ENCODE peak calls at places on chromosomes 5 and 9, in seven cellular contexts. Y, L, V, X, M, U and R are unnamed samples.

GRCh38 chr9:93304574-93305496 is 120.9 kb downstream of the WNK2 start:
- DNase-seq in Y (peak), L (no peak), V (no peak), X (peak), M (peak), U (peak), R (peak)

GRCh38 chr9:34522091-34522887 is 501 bp downstream of the ENHO start:
- DNase-seq in Y (peak), L (no peak), V (no peak), X (no peak), M (no peak), U (no peak), R (no peak)

GRCh38 chr5:77550416-77550815 is 58.3 kb upstream of the WDR41 start:
- DNase-seq in Y (no peak), L (no peak), V (no peak), X (no peak), M (no peak), U (no peak), R (no peak)

GRCh38 chr5:158695595-158696330 is 404.0 kb downstream of the EBF1 start:
- DNase-seq in Y (peak), L (peak), V (peak), X (peak), M (peak), U (peak), R (peak)

GRCh38 chr9:84669008-84669292 is 579 bp upstream of the NTRK2 start:
- DNase-seq in Y (no peak), L (no peak), V (no peak), X (no peak), M (no peak), U (no peak), R (no peak)

GRCh38 chr5:148499461-148499860 is 115.7 kb downstream of the FBXO38 start:
- DNase-seq in Y (no peak), L (no peak), V (no peak), X (no peak), M (no peak), U (no peak), R (no peak)

GRCh38 chr5:61171479-61171878 is 9.2 kb upstream of the SMIM15 start:
- DNase-seq in Y (no peak), L (no peak), V (no peak), X (no peak), M (no peak), U (no peak), R (no peak)

GRCh38 chr5:42531611-42532010 is 108.4 kb downstream of the GHR start:
- DNase-seq in Y (no peak), L (no peak), V (no peak), X (no peak), M (no peak), U (no peak), R (no peak)

GRCh38 chr9:134986957-134987356 is 69.2 kb upstream of the FCN1 start:
- DNase-seq in Y (no peak), L (no peak), V (no peak), X (no peak), M (no peak), U (no peak), R (no peak)

GRCh38 chr5:134129411-134130238 is 15.1 kb downstream of the TCF7 start:
- DNase-seq in Y (peak), L (no peak), V (no peak), X (no peak), M (no peak), U (no peak), R (no peak)

GRCh38 chr5:11904270-11904906 is at the start of gene CTNND2:
- DNase-seq in Y (peak), L (no peak), V (no peak), X (no peak), M (no peak), U (peak), R (peak)

DNA sequence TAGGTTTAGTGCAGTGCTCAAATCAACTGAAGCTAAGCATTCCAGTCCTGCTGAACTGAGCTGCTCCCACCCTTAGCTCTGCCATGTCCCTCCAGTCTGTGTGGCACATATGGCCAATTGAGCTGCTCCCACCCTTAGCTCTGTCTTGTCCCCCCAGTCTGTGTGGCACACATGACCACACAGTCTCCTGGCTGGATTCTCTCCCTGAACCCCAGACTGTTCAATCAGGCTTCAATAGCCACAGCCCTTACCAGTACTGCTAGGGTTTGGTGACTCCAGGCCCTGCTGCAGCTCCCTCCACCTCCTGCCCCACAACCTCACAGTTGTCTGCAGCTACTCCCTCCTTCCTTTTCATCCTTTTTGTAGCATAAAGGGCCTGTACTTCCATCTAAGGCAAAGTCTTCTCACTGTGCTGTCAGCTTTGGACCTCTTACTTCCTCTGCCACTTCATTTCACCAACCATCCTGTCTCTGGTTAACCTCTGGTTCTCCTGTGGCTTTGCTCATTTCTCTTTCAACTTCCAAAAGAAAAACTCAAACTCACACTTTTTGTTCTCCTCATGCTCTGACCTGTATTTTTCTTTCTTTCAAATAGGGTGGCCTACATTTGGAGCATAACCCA is 50.8 kb downstream of the ADAMTS12 start:
- DNase-seq in Y (no peak), L (no peak), V (peak), X (no peak), M (no peak), U (no peak), R (no peak)
- TF ChIP-seq JUND in Y (no peak), L (no peak), V (no peak), X (no peak), M (no peak), U (no peak), R (no peak)

DNA sequence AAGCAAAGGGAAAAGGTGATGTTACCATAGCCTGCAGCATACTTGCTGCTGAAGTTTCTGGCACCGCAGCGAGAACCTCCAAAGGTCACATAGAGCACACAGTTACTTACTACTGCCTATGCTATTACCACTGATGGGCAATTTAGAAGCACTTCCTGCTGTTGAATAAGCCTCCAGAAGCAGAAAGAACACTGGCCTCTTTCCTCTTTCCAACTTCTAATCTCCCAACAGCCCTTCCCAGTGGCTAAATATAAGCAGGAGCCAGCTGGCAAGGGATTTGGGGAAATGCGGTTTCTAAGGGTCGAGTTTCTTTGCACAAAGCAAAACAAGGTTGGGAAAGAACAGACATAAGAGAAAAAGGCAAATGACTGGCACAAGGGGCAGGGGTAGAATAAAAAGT is 669.2 kb upstream of the ACO1 start:
- DNase-seq in Y (no peak), L (no peak), V (no peak), X (no peak), M (no peak), U (no peak), R (no peak)
- TF ChIP-seq JUND in Y (no peak), L (no peak), V (no peak), X (no peak), M (no peak), U (no peak), R (no peak)

GRCh38 chr5:90640484-90641059 is 82.0 kb downstream of the ADGRV1 start:
- DNase-seq in Y (no peak), L (no peak), V (peak), X (no peak), M (no peak), U (no peak), R (no peak)

GRCh38 chr5:90642706-90643229 is 84.2 kb downstream of the ADGRV1 start:
- DNase-seq in Y (no peak), L (no peak), V (no peak), X (no peak), M (no peak), U (no peak), R (no peak)

GRCh38 chr5:90644132-90644531 is 85.5 kb downstream of the ADGRV1 start:
- DNase-seq in Y (no peak), L (no peak), V (no peak), X (peak), M (no peak), U (no peak), R (no peak)

GRCh38 chr5:90641528-90641927 is 82.9 kb downstream of the ADGRV1 start:
- DNase-seq in Y (no peak), L (no peak), V (peak), X (no peak), M (no peak), U (no peak), R (no peak)

GRCh38 chr5:90645024-90645610 is 86.5 kb downstream of the ADGRV1 start:
- DNase-seq in Y (no peak), L (peak), V (no peak), X (peak), M (peak), U (no peak), R (no peak)
- TF ChIP-seq JUND in Y (no peak), L (peak), V (no peak), X (peak), M (no peak), U (peak), R (no peak)

DNA sequence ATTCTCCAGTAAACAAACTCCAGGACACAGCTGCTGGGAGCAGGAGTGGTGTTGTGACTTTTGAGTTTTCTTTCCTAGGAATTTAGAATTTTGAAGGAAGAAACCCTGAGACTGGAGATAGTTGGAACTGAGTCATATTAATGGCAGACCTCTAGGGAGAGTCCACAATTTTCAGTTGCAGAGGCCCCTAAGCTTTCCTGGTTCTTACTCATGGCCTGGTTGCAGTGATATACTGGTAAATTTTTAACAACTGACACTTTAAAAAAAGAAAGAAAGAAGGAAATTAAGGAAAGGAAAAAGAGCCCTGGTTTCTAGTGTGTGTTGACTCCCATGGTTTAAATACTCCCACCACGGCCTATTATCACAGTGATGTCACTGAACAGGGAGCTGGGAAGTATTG is 59.9 kb downstream of the GGTA1 start:
- DNase-seq in Y (no peak), L (no peak), V (no peak), X (no peak), M (no peak), U (no peak), R (no peak)
- TF ChIP-seq JUND in Y (no peak), L (no peak), V (no peak), X (no peak), M (no peak), U (no peak), R (no peak)

GRCh38 chr5:122421379-122422081 is 109.5 kb downstream of the SNCAIP start:
- DNase-seq in Y (no peak), L (no peak), V (no peak), X (peak), M (no peak), U (no peak), R (no peak)

GRCh38 chr5:122420126-122420525 is 108.1 kb downstream of the SNCAIP start:
- DNase-seq in Y (no peak), L (no peak), V (no peak), X (no peak), M (no peak), U (no peak), R (no peak)

GRCh38 chr5:122426301-122426700 is 114.3 kb downstream of the SNCAIP start:
- DNase-seq in Y (no peak), L (no peak), V (no peak), X (no peak), M (no peak), U (no peak), R (no peak)

GRCh38 chr5:122419195-122419894 is 107.3 kb downstream of the SNCAIP start:
- DNase-seq in Y (no peak), L (no peak), V (no peak), X (no peak), M (no peak), U (no peak), R (peak)

DNA sequence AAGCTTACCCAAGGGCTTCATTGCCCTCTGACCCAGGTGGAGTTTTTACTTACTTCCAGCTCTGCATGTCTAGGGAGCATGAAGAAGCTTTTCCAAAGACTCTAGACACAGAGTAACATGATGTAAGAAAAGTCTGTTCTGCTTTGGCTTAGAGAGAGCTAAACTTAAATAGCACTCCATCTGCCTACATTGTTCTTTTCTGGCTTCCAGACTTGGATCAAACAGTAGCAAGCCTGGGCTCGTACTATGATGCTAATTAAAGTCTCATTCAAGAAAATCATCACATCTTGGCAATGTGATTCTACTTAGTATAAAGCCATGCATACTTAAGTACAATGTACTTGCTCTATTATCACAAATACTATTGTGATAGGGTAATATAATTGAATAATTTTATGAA is 112.2 kb downstream of the SNCAIP start:
- DNase-seq in Y (no peak), L (no peak), V (no peak), X (no peak), M (no peak), U (no peak), R (no peak)
- TF ChIP-seq JUND in Y (no peak), L (no peak), V (no peak), X (no peak), M (no peak), U (no peak), R (no peak)

DNA sequence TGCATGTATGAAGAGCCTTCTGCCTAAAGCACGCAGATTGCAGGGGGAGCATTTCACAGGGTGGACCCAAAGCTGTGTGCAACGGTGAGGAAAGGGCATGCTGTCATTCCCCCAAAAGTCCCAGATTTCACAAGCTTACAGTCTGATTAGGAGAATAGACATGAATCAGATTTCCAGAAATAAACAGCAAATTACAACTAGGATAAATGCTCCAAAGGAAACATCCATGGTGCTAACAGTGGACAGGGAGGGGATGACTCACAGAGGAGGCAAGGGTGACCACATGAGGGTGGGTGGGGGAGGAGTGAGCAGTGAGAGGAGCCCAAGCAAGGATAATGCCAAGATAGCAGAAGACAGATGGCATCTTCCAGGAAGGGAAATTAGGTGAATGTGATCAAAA is 258.4 kb upstream of the TAS2R1 start:
- DNase-seq in Y (no peak), L (no peak), V (no peak), X (no peak), M (no peak), U (no peak), R (no peak)
- TF ChIP-seq JUND in Y (no peak), L (no peak), V (no peak), X (no peak), M (no peak), U (no peak), R (no peak)

GRCh38 chr5:1011226-1011631 is 2.6 kb downstream of the NKD2 start:
- DNase-seq in Y (peak), L (no peak), V (no peak), X (peak), M (peak), U (peak), R (peak)

GRCh38 chr5:1009359-1010180 is 968 bp downstream of the NKD2 start:
- DNase-seq in Y (no peak), L (no peak), V (no peak), X (peak), M (no peak), U (peak), R (no peak)

GRCh38 chr5:1010641-1011046 is 2.0 kb downstream of the NKD2 start:
- DNase-seq in Y (no peak), L (no peak), V (no peak), X (peak), M (no peak), U (no peak), R (no peak)

GRCh38 chr5:1008451-1009358 is at the start of gene NKD2:
- DNase-seq in Y (peak), L (no peak), V (no peak), X (peak), M (no peak), U (peak), R (peak)

GRCh38 chr5:1010181-1010510 is 1.5 kb downstream of the NKD2 start:
- DNase-seq in Y (no peak), L (no peak), V (no peak), X (peak), M (peak), U (no peak), R (no peak)
- TF ChIP-seq JUND in Y (no peak), L (no peak), V (no peak), X (no peak), M (no peak), U (no peak), R (no peak)

GRCh38 chr5:91058155-91058554 is 325.0 kb downstream of the ARRDC3 start:
- DNase-seq in Y (no peak), L (no peak), V (no peak), X (no peak), M (no peak), U (no peak), R (no peak)

GRCh38 chr5:91061094-91061493 is 322.0 kb downstream of the ARRDC3 start:
- DNase-seq in Y (no peak), L (no peak), V (no peak), X (no peak), M (no peak), U (no peak), R (no peak)

GRCh38 chr5:91058575-91058974 is 324.5 kb downstream of the ARRDC3 start:
- DNase-seq in Y (no peak), L (no peak), V (no peak), X (no peak), M (no peak), U (no peak), R (no peak)

GRCh38 chr5:91061946-91062586 is 321.1 kb downstream of the ARRDC3 start:
- DNase-seq in Y (no peak), L (no peak), V (no peak), X (no peak), M (no peak), U (no peak), R (no peak)

GRCh38 chr5:91059409-91059808 is 323.7 kb downstream of the ARRDC3 start:
- DNase-seq in Y (no peak), L (no peak), V (peak), X (no peak), M (no peak), U (no peak), R (no peak)
- TF ChIP-seq JUND in Y (no peak), L (no peak), V (peak), X (no peak), M (no peak), U (no peak), R (no peak)

GRCh38 chr5:141529002-141529401 is 40.1 kb downstream of the PCDHGC5 start:
- DNase-seq in Y (no peak), L (no peak), V (no peak), X (no peak), M (no peak), U (no peak), R (no peak)
- TF ChIP-seq JUND in Y (peak), L (no peak), V (no peak), X (no peak), M (no peak), U (no peak), R (no peak)

DNA sequence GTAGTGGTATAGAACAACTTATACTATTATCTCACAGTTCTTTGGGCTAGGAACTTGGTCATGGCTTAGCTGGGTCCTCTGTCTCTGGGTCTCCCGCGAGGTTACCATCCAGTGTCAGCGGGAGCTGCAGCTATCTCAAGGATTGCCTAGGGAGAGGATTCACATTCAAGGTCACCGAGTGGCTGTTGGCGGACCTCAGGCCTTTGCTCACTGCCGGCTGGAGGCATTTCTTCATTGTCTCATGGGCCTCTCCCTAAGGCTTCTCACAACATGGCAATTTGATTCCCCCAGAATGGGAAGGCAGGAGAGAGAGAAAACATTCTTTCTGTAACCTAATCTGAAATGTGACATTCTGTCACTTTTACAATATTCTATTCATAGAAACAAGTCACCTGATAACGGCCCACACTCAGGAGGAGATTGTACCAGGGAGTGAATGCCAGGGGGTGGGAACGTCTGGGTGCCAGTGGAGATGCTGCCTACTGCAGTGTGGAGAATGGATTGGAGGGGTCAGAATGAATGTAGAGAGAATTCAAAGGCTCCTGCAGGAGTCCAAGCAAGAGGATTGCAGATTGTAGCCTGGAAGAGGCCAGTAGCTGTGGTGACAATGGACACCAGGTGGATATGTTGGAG is 29.5 kb upstream of the ANKRD18A start:
- DNase-seq in Y (no peak), L (no peak), V (no peak), X (no peak), M (no peak), U (no peak), R (no peak)
- TF ChIP-seq JUND in Y (no peak), L (no peak), V (no peak), X (no peak), M (no peak), U (no peak), R (no peak)